ENCODE peak calls at places on chromosomes 1 and 21, in four cellular contexts. L is K562, C is HepG2, W is IMR-90. V is an unnamed sample.

GRCh38 chr1:94636625-94637024 is 95.1 kb upstream of the F3 start:
- DNase-seq in L (no peak), C (no peak), W (peak), V (no peak)

GRCh38 chr1:47593001-47593568 is 155.2 kb downstream of the FOXD2 start:
- DNase-seq in L (no peak), C (no peak), W (no peak), V (no peak)

GRCh38 chr1:20588634-20589225 is at the start of gene CDA:
- DNase-seq in L (no peak), C (peak), W (no peak), V (peak)

GRCh38 chr1:25068316-25068715 is 138.2 kb upstream of the RUNX3 start:
- DNase-seq in L (no peak), C (no peak), W (no peak), V (no peak)

GRCh38 chr1:5311634-5312298 is 657.4 kb downstream of the AJAP1 start:
- DNase-seq in L (no peak), C (no peak), W (no peak), V (no peak)

GRCh38 chr1:207919523-207920210 is 8.7 kb upstream of the CD34 start:
- DNase-seq in L (no peak), C (no peak), W (no peak), V (no peak)

GRCh38 chr21:35170244-35170756 is 121.2 kb upstream of the RUNX1 start:
- DNase-seq in L (no peak), C (no peak), W (no peak), V (no peak)

GRCh38 chr1:214848101-214848500 is 234.4 kb upstream of the KCNK2 start:
- DNase-seq in L (no peak), C (no peak), W (no peak), V (no peak)

GRCh38 chr1:49104575-49104974 is 327.9 kb upstream of the BEND5 start:
- DNase-seq in L (no peak), C (no peak), W (no peak), V (no peak)

GRCh38 chr1:60981357-60981756 is 101.0 kb upstream of the NFIA start:
- DNase-seq in L (no peak), C (no peak), W (no peak), V (no peak)

GRCh38 chr1:2330511-2331199 is 60.7 kb downstream of the MORN1 start:
- DNase-seq in L (no peak), C (peak), W (peak), V (no peak)

GRCh38 chr1:206769331-206769731 is 1.2 kb upstream of the IL19 start:
- DNase-seq in L (no peak), C (no peak), W (no peak), V (no peak)

GRCh38 chr21:43835061-43835460 is 30.0 kb upstream of the AGPAT3 start:
- DNase-seq in L (no peak), C (no peak), W (no peak), V (no peak)

GRCh38 chr1:29804181-29804899 is 568.0 kb downstream of the PTPRU start:
- DNase-seq in L (no peak), C (no peak), W (no peak), V (no peak)
- TF ChIP-seq MAZ in L (no peak), C (no peak), W (no peak), V (no peak)

GRCh38 chr1:18288609-18289219 is 181.1 kb downstream of the IGSF21 start:
- DNase-seq in L (peak), C (no peak), W (no peak), V (no peak)
- TF ChIP-seq MAZ in L (no peak), C (no peak), W (no peak), V (no peak)

GRCh38 chr1:43063394-43064219 is 104.9 kb upstream of the SLC2A1 start:
- DNase-seq in L (no peak), C (peak), W (no peak), V (no peak)
- TF ChIP-seq MAZ in L (no peak), C (no peak), W (no peak), V (no peak)

GRCh38 chr1:226950875-226951274 is 10.8 kb downstream of the COQ8A start:
- DNase-seq in L (no peak), C (no peak), W (no peak), V (no peak)
- TF ChIP-seq MAZ in L (no peak), C (no peak), W (no peak), V (no peak)

V was measured in A549.